ENCODE peak calls at places on chromosomes 3 and 15, in eight cellular contexts. W, Y, C, O, D, Q, R and F are unnamed samples. For H3K27me3, the result is how much of the 10 kb centered on the place peaks cover.

GRCh38 chr15:95086543-95087252 is 855.3 kb downstream of the MCTP2 start:
- DNase-seq in W (no peak), D (no peak), C (no peak), R (no peak), O (no peak), Y (no peak), Q (peak), F (peak)

GRCh38 chr15:64490598-64491259 is 30.4 kb downstream of the ZNF609 start:
- DNase-seq in O (no peak), D (no peak), W (no peak), R (no peak), Q (peak), C (no peak), Y (no peak), F (peak)

GRCh38 chr3:119497824-119498187 is 541 bp upstream of the TIMMDC1 start:
- DNase-seq in W (no peak), C (no peak), Y (peak), O (peak), D (no peak), Q (peak), R (no peak), F (no peak)

GRCh38 chr3:42023380-42023779 is 61.5 kb upstream of the ULK4 start:
- DNase-seq in O (no peak), W (no peak), R (no peak), C (no peak), D (no peak), Y (no peak), Q (no peak), F (no peak)

GRCh38 chr15:90893175-90894090 is 9.1 kb downstream of the FES start:
- DNase-seq in O (no peak), Q (no peak), C (no peak), Y (no peak), D (no peak), W (no peak), R (no peak), F (no peak)

GRCh38 chr3:64889991-64890390 is 202.2 kb upstream of the ADAMTS9 start:
- DNase-seq in O (no peak), Q (peak), W (peak), D (no peak), R (no peak), Y (no peak), C (peak), F (no peak)

GRCh38 chr3:127171320-127171719 is 21.6 kb upstream of the PRR23E start:
- DNase-seq in R (no peak), D (no peak), C (no peak), Q (no peak), Y (no peak), O (no peak), W (no peak), F (no peak)

GRCh38 chr3:64178419-64178818 is 46.8 kb downstream of the PRICKLE2 start:
- DNase-seq in C (no peak), O (no peak), D (no peak), R (no peak), Q (no peak), Y (no peak), W (no peak), F (no peak)

GRCh38 chr15:44183363-44183762 is 11.7 kb downstream of the FRMD5 start:
- DNase-seq in R (no peak), C (no peak), Y (no peak), W (no peak), O (no peak), D (no peak), Q (no peak), F (no peak)

GRCh38 chr3:58383904-58384303 is 49.7 kb downstream of the PDHB start:
- DNase-seq in D (peak), O (peak), W (no peak), C (peak), R (no peak), Y (peak), Q (peak), F (peak)

GRCh38 chr3:62242846-62243245 is 130.5 kb downstream of the FEZF2 start:
- DNase-seq in W (no peak), Y (no peak), R (no peak), O (no peak), D (no peak), Q (no peak), C (no peak), F (no peak)

GRCh38 chr3:88059380-88060160 is 515 bp downstream of the ZNF654 start:
- DNase-seq in Y (no peak), R (no peak), Q (no peak), W (no peak), C (no peak), O (no peak), D (no peak), F (no peak)

GRCh38 chr15:70856884-70857546 is 3.1 kb upstream of the LARP6 start:
- DNase-seq in O (peak), R (no peak), W (peak), Q (peak), C (peak), Y (peak), D (peak), F (peak)
- H3K4me3 ChIP-seq in O (no peak), R (no peak), W (no peak), Q (peak), C (no peak), Y (peak), D (no peak), F (peak)

DNA sequence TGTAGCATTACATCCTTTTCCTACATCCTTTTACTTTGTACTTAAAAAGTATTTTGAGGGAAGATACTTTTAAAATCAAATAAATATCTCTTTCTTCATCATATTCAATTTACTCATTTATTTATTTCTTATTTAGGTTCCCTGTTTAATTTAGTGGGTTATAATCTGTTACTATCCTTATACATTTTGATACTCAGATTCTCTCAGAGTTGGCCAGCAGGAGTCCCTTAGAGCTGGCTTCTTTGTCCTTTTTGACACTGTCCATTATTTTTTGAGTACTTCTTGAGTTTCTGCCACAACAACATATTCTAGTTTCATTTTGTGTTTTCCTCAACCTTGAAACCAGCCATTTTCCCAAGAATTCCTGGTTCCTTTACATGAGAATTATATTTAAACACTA is 111.6 kb upstream of the DCBLD2 start:
- DNase-seq in D (no peak), R (no peak), O (no peak), W (no peak), C (no peak), Y (no peak), Q (no peak), F (no peak)
- TF ChIP-seq CTCF in D (no peak), R (no peak), O (no peak), W (no peak), C (no peak), Y (no peak), Q (no peak), F (no peak)

DNA sequence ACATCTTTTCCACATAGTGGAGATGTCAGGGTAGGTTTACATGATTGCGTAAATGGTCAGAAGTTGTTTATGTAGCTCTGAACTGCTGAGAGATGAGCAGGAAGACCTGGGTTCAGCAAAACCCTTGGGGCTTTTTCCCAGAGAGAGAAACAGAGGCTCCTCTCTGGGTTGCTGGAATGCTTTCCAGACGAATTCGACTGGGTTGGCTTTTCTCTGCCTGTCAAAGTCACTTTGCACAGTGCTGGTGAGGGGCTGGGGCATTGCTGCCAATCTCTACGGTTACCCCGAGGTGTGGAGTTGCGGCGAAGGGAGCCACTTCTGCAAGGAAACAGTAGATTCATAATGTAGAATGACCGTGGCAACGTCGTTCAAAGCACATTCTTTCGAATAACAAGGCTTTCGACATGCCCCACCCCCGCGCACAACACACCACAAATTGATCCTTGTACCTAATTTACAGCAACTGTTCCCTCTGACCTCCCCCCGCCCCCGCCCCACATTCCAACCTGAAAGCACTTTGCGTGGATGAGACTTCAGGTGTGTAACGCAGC is 950 bp upstream of the CNTN4 start:
- DNase-seq in Q (peak), C (no peak), W (no peak), R (no peak), Y (no peak), D (no peak), O (no peak), F (no peak)
- H3K27me3 ChIP-seq in Q (under half), C (under half), W (under half), R (under half), Y (under half), D (under half), O (under half), F (under half)

GRCh38 chr3:159733194-159733860 is 255.3 kb upstream of the IL12A start:
- DNase-seq in Q (peak), R (no peak), Y (no peak), O (peak), C (no peak), W (no peak), D (no peak), F (peak)

GRCh38 chr3:159731254-159731653 is 257.4 kb upstream of the IL12A start:
- DNase-seq in R (no peak), O (no peak), Y (no peak), C (no peak), Q (no peak), W (no peak), D (peak), F (no peak)

GRCh38 chr3:159727506-159727905 is 261.1 kb upstream of the IL12A start:
- DNase-seq in W (no peak), Q (no peak), Y (no peak), D (no peak), C (no peak), R (no peak), O (no peak), F (no peak)

GRCh38 chr3:159734681-159735080 is 254.0 kb upstream of the IL12A start:
- DNase-seq in R (no peak), Q (no peak), W (no peak), O (no peak), Y (no peak), D (no peak), C (no peak), F (no peak)

DNA sequence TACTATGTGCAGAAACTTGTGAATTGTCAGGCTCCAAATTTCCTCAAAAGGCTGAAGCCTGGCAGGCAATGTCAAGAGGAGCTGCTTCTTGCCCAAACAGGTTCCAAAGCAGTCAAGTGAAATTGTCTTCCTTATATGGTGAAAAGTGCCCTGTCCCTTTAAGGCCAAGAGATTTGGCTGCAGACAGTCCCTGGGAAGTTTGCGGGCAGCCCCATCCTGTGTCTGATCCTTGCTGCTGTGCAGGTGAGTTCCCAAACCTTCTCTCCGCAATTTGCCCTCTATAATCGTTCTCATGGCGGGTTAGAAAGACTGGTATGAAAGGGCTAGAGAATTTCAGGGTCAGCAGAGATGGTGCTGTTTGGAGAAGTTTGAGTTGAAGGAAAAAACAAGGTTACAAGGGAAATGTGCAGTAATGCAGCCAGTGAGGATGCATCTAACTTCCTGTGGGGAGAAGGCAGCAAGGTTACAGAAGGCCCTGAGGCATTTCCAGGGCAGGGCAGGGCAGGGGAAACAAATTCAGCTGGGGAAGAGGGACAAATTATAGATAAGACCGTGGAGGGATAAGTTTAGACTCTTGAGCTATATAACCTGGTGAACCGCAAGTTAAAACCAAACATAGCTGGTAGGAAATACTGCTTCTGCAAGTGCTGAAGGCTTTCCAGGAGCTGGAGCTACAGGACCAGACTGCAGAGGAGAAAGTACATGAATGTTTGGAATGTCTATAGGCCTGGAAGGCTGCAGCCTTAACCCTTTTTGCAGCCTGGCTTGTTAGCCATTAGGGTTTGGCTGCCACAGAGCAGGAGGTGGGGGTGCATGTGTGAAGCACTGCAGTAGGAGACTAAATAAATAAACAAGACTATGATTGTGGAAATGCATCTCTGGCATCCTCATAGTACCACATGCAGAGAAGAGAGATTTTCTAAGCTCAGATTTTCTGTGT is 256.2 kb upstream of the IL12A start:
- DNase-seq in Y (no peak), R (no peak), C (no peak), D (peak), Q (peak), O (no peak), W (peak), F (peak)
- H3K4me3 ChIP-seq in Y (no peak), R (no peak), C (peak), D (peak), Q (no peak), O (no peak), W (peak), F (peak)

GRCh38 chr15:72284781-72285180 is 12.4 kb upstream of the PARP6 start:
- DNase-seq in R (no peak), C (no peak), Q (no peak), O (no peak), D (no peak), W (no peak), Y (no peak), F (no peak)

GRCh38 chr15:72285402-72285801 is 13.0 kb upstream of the PARP6 start:
- DNase-seq in W (no peak), Y (no peak), D (no peak), C (no peak), O (no peak), Q (no peak), R (no peak), F (no peak)

GRCh38 chr15:72288291-72288690 is 15.9 kb upstream of the PARP6 start:
- DNase-seq in Y (no peak), O (no peak), R (no peak), D (no peak), Q (no peak), W (no peak), C (no peak), F (no peak)

GRCh38 chr15:72288796-72289596 is 16.6 kb upstream of the PARP6 start:
- DNase-seq in Y (no peak), W (no peak), R (no peak), D (no peak), Q (no peak), O (no peak), C (no peak), F (no peak)

GRCh38 chr15:72285927-72286516 is 13.7 kb upstream of the PARP6 start:
- DNase-seq in Q (peak), Y (peak), W (peak), D (no peak), C (peak), O (peak), R (peak), F (no peak)
- TF ChIP-seq CTCF in Q (peak), Y (peak), W (peak), D (no peak), C (peak), O (peak), R (peak), F (peak)

GRCh38 chr3:125051205-125051604 is 4.6 kb downstream of the HEG1 start:
- DNase-seq in W (no peak), C (no peak), Y (no peak), Q (no peak), O (no peak), R (no peak), D (no peak), F (no peak)

GRCh38 chr3:125053304-125053699 is 2.5 kb downstream of the HEG1 start:
- DNase-seq in W (no peak), O (no peak), D (no peak), R (no peak), C (no peak), Q (no peak), Y (no peak), F (no peak)

GRCh38 chr3:125050486-125051172 is 5.2 kb downstream of the HEG1 start:
- DNase-seq in Y (no peak), D (no peak), O (no peak), Q (no peak), W (no peak), R (no peak), C (no peak), F (no peak)

GRCh38 chr3:125052671-125053303 is 3.0 kb downstream of the HEG1 start:
- DNase-seq in C (peak), O (peak), R (no peak), Y (no peak), D (no peak), W (no peak), Q (peak), F (no peak)

DNA sequence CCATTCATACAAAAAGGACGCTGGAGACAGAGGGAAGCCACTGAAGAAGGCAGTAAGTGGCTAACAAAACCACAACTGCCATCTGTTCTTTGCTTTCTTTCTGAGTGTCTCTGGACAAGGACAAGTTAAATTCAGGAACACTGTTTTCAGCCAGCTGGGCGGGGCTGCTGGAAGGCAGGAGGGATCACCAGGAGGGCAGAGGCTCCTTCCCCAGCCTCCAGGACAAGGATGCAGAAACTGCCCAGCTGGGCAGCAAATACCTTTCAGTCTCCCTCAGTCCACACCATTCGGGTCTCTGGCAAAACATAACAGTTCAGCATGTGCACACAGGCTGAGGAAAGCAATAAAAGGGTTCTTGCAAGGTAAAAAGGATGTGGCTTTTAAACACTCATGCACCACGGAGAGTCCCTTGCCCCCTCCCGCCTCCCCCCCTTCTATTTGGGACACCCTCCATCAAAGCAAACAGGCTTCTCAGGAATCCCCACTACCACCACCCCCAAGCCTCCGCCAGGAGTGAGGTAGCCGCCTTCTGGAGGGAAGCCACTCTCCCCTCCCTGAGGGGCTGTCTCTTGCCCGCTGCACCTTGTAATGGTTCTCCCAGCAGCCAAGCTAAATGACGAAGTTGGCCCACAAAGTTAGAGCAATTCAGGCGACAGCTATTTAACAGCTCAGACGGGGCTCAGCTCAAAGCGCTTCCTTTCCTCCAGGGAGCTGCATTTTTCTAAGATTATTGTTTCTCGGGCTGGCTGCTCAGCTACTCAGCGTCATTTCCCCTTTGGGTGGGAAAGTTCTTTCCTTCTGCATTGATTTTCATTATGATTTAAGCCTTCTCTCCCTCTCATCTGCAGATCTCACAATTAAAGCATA is 3.8 kb downstream of the HEG1 start:
- DNase-seq in O (peak), W (peak), C (peak), R (no peak), Q (peak), Y (no peak), D (no peak), F (no peak)
- H3K27me3 ChIP-seq in O (under half), W (under half), C (under half), R (under half), Q (under half), Y (under half), D (under half), F (under half)

GRCh38 chr15:78880242-78880533 is 7.5 kb downstream of the MORF4L1 start:
- DNase-seq in C (no peak), D (no peak), W (no peak), R (no peak), Y (no peak), O (no peak), Q (peak), F (no peak)
- H3K4me3 ChIP-seq in C (no peak), D (no peak), W (no peak), R (no peak), Y (no peak), O (no peak), Q (no peak), F (no peak)

GRCh38 chr3:86973440-86973839 is 17.5 kb downstream of the VGLL3 start:
- DNase-seq in C (no peak), R (no peak), Q (peak), W (no peak), Y (no peak), D (no peak), O (peak), F (no peak)

GRCh38 chr3:86967062-86967461 is 23.9 kb downstream of the VGLL3 start:
- DNase-seq in R (no peak), Y (no peak), C (no peak), D (no peak), W (no peak), O (peak), Q (no peak), F (no peak)

GRCh38 chr3:86968224-86968932 is 22.6 kb downstream of the VGLL3 start:
- DNase-seq in C (no peak), W (no peak), R (no peak), Y (no peak), O (no peak), D (no peak), Q (no peak), F (no peak)

GRCh38 chr3:86965180-86965579 is 25.8 kb downstream of the VGLL3 start:
- DNase-seq in Q (no peak), R (no peak), W (no peak), O (no peak), Y (no peak), D (no peak), C (no peak), F (no peak)

DNA sequence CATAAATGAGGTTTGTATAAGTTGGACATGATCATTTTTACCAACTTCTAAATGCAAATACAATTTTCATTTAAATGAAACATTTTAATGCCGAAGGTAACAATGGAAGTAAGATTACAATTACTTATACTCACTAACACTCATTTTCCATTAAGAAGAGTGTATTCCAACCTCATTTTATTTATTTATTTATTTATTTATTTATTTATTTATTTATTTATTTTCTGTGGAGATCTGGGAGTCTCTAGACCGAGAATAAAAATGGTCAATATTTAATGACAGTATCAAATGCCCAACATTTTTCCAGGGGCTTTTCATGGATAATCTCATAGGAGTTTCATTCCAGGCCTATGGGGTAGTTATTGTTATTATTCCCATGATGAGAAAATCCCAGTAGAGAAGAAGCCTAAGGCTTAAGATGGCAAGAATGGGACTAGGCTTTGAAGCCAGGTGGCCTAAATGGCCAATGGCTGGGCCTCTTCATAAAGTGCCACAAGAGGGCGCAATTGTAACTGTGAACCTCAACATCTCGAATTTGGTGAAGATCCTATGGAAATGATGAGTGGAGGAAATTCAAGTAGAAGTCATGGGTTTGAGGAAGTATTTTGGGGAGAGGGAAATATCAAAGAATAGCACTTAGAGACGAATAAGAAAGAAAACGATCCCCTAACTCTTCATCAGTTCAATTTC is 21.3 kb downstream of the VGLL3 start:
- DNase-seq in O (peak), D (no peak), R (peak), C (no peak), Y (no peak), Q (peak), W (no peak), F (no peak)
- TF ChIP-seq CTCF in O (peak), D (no peak), R (peak), C (peak), Y (peak), Q (peak), W (peak), F (peak)

GRCh38 chr3:194107126-194107525 is 28.8 kb upstream of the HES1 start:
- DNase-seq in Y (no peak), O (no peak), C (no peak), Q (no peak), D (no peak), R (no peak), W (no peak), F (no peak)
- H3K27me3 ChIP-seq in Y (under half), O (under half), C (under half), Q (under half), D (under half), R (under half), W (under half), F (half or more)